ENCODE peak calls at places on chromosomes 6 and 20, in six cellular contexts. E, J, P, M, Q and R are unnamed samples.

GRCh38 chr6:151391021-151391470 is 313 bp downstream of the ZBTB2 start:
- DNase-seq in E (peak), J (peak), P (peak), M (peak), Q (peak), R (peak)

GRCh38 chr20:16349518-16350295 is 223.5 kb downstream of the KIF16B start:
- DNase-seq in E (no peak), J (no peak), P (no peak), M (no peak), Q (no peak), R (no peak)

GRCh38 chr6:13554929-13555333 is 19.5 kb upstream of the SIRT5 start:
- DNase-seq in E (no peak), J (no peak), P (peak), M (no peak), Q (peak), R (no peak)

GRCh38 chr6:122736166-122736565 is 43.4 kb upstream of the FABP7 start:
- DNase-seq in E (no peak), J (no peak), P (no peak), M (no peak), Q (no peak), R (no peak)

GRCh38 chr6:34485321-34486060 is 19.6 kb downstream of the PACSIN1 start:
- DNase-seq in E (no peak), J (no peak), P (no peak), M (no peak), Q (no peak), R (no peak)

GRCh38 chr6:24583463-24584389 is 62.3 kb downstream of the KIAA0319 start:
- DNase-seq in E (peak), J (peak), P (peak), M (peak), Q (peak), R (peak)

GRCh38 chr6:217048-217659 is 75.1 kb upstream of the DUSP22 start:
- DNase-seq in E (no peak), J (no peak), P (peak), M (no peak), Q (no peak), R (no peak)

GRCh38 chr6:112337209-112337638 is 9.9 kb upstream of the RFPL4B start:
- DNase-seq in E (peak), J (peak), P (peak), M (no peak), Q (peak), R (no peak)

GRCh38 chr6:136383271-136383670 is 93.6 kb upstream of the BCLAF1 start:
- DNase-seq in E (no peak), J (no peak), P (no peak), M (no peak), Q (no peak), R (no peak)

GRCh38 chr20:23049201-23049932 is at the start of gene THBD:
- DNase-seq in E (peak), J (peak), P (no peak), M (no peak), Q (no peak), R (no peak)

GRCh38 chr6:85537055-85537494 is 56.6 kb downstream of the SNX14 start:
- DNase-seq in E (no peak), J (no peak), P (peak), M (no peak), Q (no peak), R (no peak)

GRCh38 chr6:35392111-35392702 is 49.8 kb downstream of the PPARD start:
- DNase-seq in E (no peak), J (no peak), P (peak), M (no peak), Q (no peak), R (no peak)

GRCh38 chr6:117441824-117442264 is 16.1 kb upstream of the ROS1 start:
- DNase-seq in E (no peak), J (no peak), P (no peak), M (no peak), Q (no peak), R (no peak)

GRCh38 chr6:33162471-33162870 is 29.8 kb downstream of the COL11A2 start:
- DNase-seq in E (no peak), J (no peak), P (no peak), M (no peak), Q (no peak), R (no peak)

GRCh38 chr6:32519910-32520258 is 10.2 kb downstream of the HLA-DRB5 start:
- DNase-seq in E (no peak), J (no peak), P (no peak), M (no peak), Q (no peak), R (no peak)

GRCh38 chr20:12305555-12305954 is 387.9 kb downstream of the BTBD3 start:
- DNase-seq in E (no peak), J (no peak), P (no peak), M (no peak), Q (no peak), R (no peak)

GRCh38 chr6:1247058-1247457 is 64.8 kb upstream of the FOXQ1 start:
- DNase-seq in E (no peak), J (no peak), P (no peak), M (no peak), Q (no peak), R (no peak)

GRCh38 chr6:4134841-4135664 is at the start of gene ECI2:
- DNase-seq in E (no peak), J (peak), P (peak), M (no peak), Q (no peak), R (peak)

GRCh38 chr6:26272171-26272631 is 92.8 kb upstream of the BTN3A2 start:
- DNase-seq in E (no peak), J (no peak), P (peak), M (peak), Q (no peak), R (peak)